ENCODE peak calls at places on chromosomes 3 and 15, in four cellular contexts. A is endodermal cell, O is breast epithelium, D is right lobe of liver. Q is an unnamed sample.

GRCh38 chr15:82543155-82543554 is 2.9 kb upstream of the RPS17 start:
- DNase-seq in D (no peak), A (peak), O (no peak), Q (no peak)

GRCh38 chr3:132509506-132509905 is 87.6 kb upstream of the ACKR4 start:
- DNase-seq in O (no peak), A (no peak), D (no peak), Q (no peak)

GRCh38 chr3:194487289-194488006 is 646 bp upstream of the ATP13A3 start:
- DNase-seq in A (peak), O (no peak), D (peak), Q (no peak)

GRCh38 chr3:101619734-101620133 is 45.8 kb downstream of the PCNP start:
- DNase-seq in O (no peak), A (peak), D (no peak), Q (no peak)

GRCh38 chr3:14424711-14425573 is 22.5 kb downstream of the SLC6A6 start:
- DNase-seq in D (no peak), O (no peak), A (no peak), Q (no peak)

GRCh38 chr3:128794788-128795649 is 69.0 kb downstream of the RAB7A start:
- DNase-seq in O (no peak), D (peak), A (peak), Q (peak)

GRCh38 chr3:182491571-182491970 is 301.7 kb upstream of the ATP11B start:
- DNase-seq in O (no peak), A (no peak), D (no peak), Q (no peak)

GRCh38 chr3:111714305-111714704 is 119.2 kb upstream of the ZBED2 start:
- DNase-seq in A (peak), D (no peak), O (no peak), Q (no peak)

GRCh38 chr15:39736646-39737550 is 45.7 kb downstream of the FSIP1 start:
- DNase-seq in A (no peak), D (no peak), O (peak), Q (no peak)

GRCh38 chr3:178343433-178344038 is 192.7 kb upstream of the KCNMB2 start:
- DNase-seq in D (no peak), O (no peak), A (no peak), Q (no peak)

GRCh38 chr3:68055238-68055637 is 400.8 kb upstream of the SUCLG2 start:
- DNase-seq in O (no peak), D (no peak), A (no peak), Q (no peak)
- H3K27ac ChIP-seq in O (no peak), D (no peak), A (no peak), Q (no peak)

DNA sequence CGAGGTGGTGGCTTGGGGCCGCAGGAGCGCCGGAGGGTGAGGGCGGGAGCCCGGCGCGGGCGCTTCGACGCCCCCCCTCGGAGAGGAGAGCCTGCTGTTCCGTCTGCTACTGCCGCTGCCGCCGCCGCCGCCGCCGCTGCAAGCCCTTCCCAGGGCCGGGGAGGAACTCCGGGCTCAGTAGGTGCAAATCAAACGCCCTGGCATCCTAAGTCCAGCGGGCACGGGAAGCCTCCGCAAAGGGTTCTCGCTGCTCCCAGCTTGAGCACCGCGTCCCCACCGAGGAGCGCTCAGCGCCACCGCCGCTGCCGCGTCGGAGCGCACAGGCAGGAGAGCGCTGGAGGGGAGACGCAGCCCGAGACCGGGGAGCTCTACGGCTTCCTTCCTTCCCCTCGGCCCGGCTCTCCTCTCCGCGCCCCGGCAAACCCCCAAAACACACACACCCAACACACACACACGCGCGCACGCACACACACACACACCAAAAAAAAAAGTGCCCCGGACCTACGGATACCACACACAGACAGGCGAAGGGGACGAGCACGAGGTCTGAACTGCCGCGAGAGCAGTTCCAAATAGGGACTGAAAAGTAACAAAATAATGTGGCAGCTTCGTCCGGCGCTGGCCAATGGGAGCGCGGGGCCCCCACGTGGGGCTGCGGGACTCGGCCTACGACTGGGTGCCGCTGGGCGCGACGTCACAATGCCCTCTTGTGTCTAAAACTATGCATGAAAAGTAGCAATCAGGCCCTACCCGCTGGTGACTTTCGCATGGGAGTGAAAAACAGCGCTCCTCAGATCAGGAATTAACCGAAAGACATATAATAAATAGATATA is at the start of gene TLE3:
- DNase-seq in D (peak), A (peak), O (peak), Q (peak)
- H3K27ac ChIP-seq in D (peak), A (peak), O (peak), Q (peak)

DNA sequence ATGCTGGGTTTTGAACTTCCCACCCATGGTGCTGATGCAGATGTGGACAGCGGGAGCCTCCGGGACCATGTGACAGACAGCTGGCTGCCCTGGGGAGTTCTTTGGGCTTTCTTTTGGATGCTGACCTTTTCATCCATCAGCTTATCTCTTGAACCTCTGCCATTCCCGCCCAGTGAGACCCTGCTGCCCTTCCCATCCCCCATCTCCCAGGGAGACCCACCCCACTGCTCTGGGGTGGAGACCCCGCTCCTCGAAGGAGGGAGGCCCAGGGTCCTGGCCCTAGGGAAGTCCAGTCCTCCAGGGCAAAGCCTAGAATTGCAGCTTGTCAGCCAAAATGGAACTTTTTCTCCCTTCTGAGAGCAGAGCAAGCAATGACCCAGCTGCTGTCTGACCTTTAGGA is 64.0 kb downstream of the ITGA11 start:
- DNase-seq in A (no peak), D (no peak), O (no peak), Q (no peak)
- H3K27ac ChIP-seq in A (no peak), D (no peak), O (no peak), Q (no peak)

DNA sequence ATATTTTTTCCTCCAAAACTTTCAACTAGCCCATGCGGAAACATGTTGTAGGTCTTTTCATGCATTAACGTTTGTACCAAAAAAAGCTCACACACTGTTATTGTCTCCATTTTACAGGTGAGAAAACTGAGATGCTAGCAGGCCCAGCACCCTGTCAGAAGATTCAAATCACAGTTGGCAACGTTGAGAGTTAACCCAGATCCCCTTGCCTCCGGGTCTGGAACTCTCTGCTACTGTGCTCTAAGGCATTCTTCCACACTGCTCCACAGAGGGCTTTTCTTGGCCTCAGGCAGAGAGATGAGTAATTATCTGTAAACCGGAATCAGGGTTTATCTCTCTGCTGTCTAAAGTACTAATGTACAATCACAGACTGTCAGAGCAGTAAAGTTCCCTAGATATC is 186.0 kb upstream of the LPP start:
- DNase-seq in A (no peak), D (no peak), O (no peak), Q (no peak)
- H3K27ac ChIP-seq in A (no peak), D (peak), O (no peak), Q (no peak)

DNA sequence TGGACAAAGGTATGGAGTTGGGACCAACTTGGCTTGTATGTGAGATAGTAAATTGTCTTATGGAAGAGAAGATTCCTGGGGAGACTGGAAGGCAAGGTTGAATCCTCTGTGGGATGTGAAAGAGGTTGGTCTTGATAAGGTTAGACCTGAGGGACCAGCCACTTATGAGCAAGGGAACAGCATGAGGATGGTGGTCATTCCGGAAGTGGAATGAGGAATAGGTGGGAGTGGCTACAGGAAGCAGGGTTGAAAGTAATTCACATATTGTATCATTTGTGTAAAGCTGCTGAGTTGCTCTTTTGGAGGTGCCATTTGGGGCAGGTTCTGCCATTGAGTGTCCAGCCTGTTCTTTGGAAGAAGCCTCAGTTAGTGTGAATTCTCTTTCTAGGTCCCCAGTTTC is 13.2 kb downstream of the USP13 start:
- DNase-seq in D (no peak), O (no peak), A (peak), Q (no peak)
- H3K27ac ChIP-seq in D (no peak), O (no peak), A (peak), Q (no peak)

DNA sequence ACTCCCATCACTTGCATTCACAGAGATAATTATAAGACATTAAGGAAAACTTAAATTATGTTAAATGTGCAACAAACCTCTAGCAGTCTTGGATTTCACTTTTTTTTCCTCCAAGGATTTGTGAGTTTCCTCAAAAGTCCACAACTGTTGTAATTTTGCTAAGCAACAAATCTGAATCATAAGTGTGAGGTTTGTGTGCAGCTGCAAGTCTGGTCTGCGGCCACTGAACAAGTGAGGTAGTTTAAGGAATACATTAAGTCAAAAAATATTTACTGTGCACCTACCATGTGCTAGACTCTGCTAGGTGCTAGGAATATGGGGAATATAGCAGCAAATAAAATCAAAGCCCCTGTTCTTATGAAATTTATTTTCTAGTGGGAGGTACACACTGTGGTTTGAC is 70.2 kb downstream of the LRRC28 start:
- DNase-seq in O (no peak), A (no peak), D (no peak), Q (no peak)
- H3K27ac ChIP-seq in O (no peak), A (no peak), D (peak), Q (no peak)

GRCh38 chr15:52674831-52675230 is 4.4 kb downstream of the ATOSA start:
- DNase-seq in O (no peak), D (no peak), A (no peak), Q (no peak)
- H3K27ac ChIP-seq in O (no peak), D (no peak), A (no peak), Q (no peak)

GRCh38 chr15:101150723-101151040 is 101.2 kb downstream of the CHSY1 start:
- DNase-seq in D (no peak), O (peak), A (no peak), Q (no peak)

GRCh38 chr15:101149864-101150722 is 101.8 kb downstream of the CHSY1 start:
- DNase-seq in A (no peak), D (no peak), O (peak), Q (no peak)

GRCh38 chr15:101147181-101147580 is 104.7 kb downstream of the CHSY1 start:
- DNase-seq in A (no peak), D (no peak), O (no peak), Q (no peak)

GRCh38 chr15:101148166-101148880 is 103.5 kb downstream of the CHSY1 start:
- DNase-seq in A (peak), O (peak), D (no peak), Q (no peak)

DNA sequence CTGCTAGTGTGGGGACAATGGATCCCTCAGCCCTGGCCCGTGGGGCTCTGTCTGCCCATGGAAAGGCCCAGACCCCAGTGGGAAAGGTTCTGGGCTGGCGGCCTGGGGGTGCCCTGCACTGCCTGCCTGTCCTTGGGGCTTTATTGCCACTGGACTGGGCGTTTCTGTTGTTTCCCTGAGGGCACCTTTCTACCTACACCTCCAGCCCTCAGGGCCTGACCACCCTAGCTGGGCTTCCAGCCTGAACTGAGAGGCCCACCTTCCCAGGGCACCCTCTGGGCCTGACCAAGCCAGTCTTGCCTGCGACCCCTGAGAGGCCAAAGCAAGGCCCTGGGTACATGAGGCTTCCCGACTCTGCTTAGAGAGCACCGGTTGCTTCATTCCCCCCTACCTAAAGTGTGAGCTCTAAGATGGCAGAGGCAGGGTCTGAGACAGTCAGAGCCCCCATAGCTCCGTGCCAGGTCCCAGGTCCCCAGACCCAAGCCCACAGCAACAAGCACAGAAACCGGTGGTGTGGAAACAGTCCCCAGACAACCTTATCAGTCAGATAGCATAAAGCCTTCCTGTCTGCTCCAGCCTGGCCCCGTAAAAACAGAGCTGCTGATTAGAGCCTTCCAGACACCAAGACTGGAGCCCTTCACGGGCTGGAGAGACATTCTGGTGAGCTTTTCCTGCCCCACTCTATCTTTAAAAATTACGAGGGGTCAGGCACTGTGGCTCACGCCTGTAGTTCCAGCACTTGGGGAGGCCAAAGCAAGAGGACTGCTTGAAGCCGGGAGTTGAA is 102.8 kb downstream of the CHSY1 start:
- DNase-seq in D (no peak), A (peak), O (peak), Q (no peak)
- H3K27ac ChIP-seq in D (peak), A (no peak), O (no peak), Q (no peak)

GRCh38 chr3:31417486-31417885 is 115.2 kb upstream of the STT3B start:
- DNase-seq in D (no peak), A (no peak), O (no peak), Q (no peak)
- H3K27ac ChIP-seq in D (no peak), A (no peak), O (no peak), Q (no peak)

GRCh38 chr15:72175186-72176044 is 22.2 kb downstream of the GRAMD2A start:
- DNase-seq in A (peak), D (no peak), O (no peak), Q (no peak)
- H3K27ac ChIP-seq in A (no peak), D (no peak), O (peak), Q (no peak)

Q was measured in caudate nucleus.